ENCODE peak calls at places on chromosomes 1 and 21, in nine cellular contexts. One of them, this sample, is unnamed.

GRCh38 chr21:35506352-35506751 is 457.2 kb upstream of the RUNX1 start:
- DNase-seq in midbrain: no peak
- DNase-seq in RCC 7860: no peak
- DNase-seq in EL: no peak
- DNase-seq in T-cell: no peak
- DNase-seq in activated naive CD8-positive, alpha-beta T cell treated with anti-CD3 and anti-CD28 coated beads, Interleukin-2, amount 50 U/mL, for 24 hours: no peak
- DNase-seq in caudate nucleus: no peak
- DNase-seq in epithelial cell of esophagus: no peak
- DNase-seq in stimulated activated CD8-positive, alpha-beta memory T cell treated with anti-CD3 and anti-CD28 coated beads, Interleukin-15, amount 100 ng/mL, for 24 hours: no peak
- DNase-seq in this sample: no peak

GRCh38 chr1:111704776-111705175 is 34.4 kb downstream of the INKA2 start:
- DNase-seq in EL: no peak
- DNase-seq in caudate nucleus: no peak
- DNase-seq in activated naive CD8-positive, alpha-beta T cell treated with anti-CD3 and anti-CD28 coated beads, Interleukin-2, amount 50 U/mL, for 24 hours: no peak
- DNase-seq in midbrain: no peak
- DNase-seq in epithelial cell of esophagus: peak
- DNase-seq in T-cell: no peak
- DNase-seq in stimulated activated CD8-positive, alpha-beta memory T cell treated with anti-CD3 and anti-CD28 coated beads, Interleukin-15, amount 100 ng/mL, for 24 hours: no peak
- DNase-seq in RCC 7860: no peak
- DNase-seq in this sample: peak

GRCh38 chr1:206704239-206704638 is 19.5 kb downstream of the MAPKAPK2 start:
- DNase-seq in T-cell: no peak
- DNase-seq in caudate nucleus: no peak
- DNase-seq in RCC 7860: no peak
- DNase-seq in epithelial cell of esophagus: no peak
- DNase-seq in midbrain: no peak
- DNase-seq in stimulated activated CD8-positive, alpha-beta memory T cell treated with anti-CD3 and anti-CD28 coated beads, Interleukin-15, amount 100 ng/mL, for 24 hours: no peak
- DNase-seq in activated naive CD8-positive, alpha-beta T cell treated with anti-CD3 and anti-CD28 coated beads, Interleukin-2, amount 50 U/mL, for 24 hours: no peak
- DNase-seq in EL: no peak
- DNase-seq in this sample: no peak

GRCh38 chr1:64887689-64888217 is 78.6 kb downstream of the JAK1 start:
- DNase-seq in midbrain: no peak
- DNase-seq in activated naive CD8-positive, alpha-beta T cell treated with anti-CD3 and anti-CD28 coated beads, Interleukin-2, amount 50 U/mL, for 24 hours: no peak
- DNase-seq in RCC 7860: no peak
- DNase-seq in stimulated activated CD8-positive, alpha-beta memory T cell treated with anti-CD3 and anti-CD28 coated beads, Interleukin-15, amount 100 ng/mL, for 24 hours: no peak
- DNase-seq in caudate nucleus: no peak
- DNase-seq in EL: no peak
- DNase-seq in T-cell: no peak
- DNase-seq in epithelial cell of esophagus: no peak
- DNase-seq in this sample: no peak

GRCh38 chr1:23809751-23810171 is 9.2 kb upstream of the GALE start:
- DNase-seq in stimulated activated CD8-positive, alpha-beta memory T cell treated with anti-CD3 and anti-CD28 coated beads, Interleukin-15, amount 100 ng/mL, for 24 hours: peak
- DNase-seq in T-cell: peak
- DNase-seq in epithelial cell of esophagus: peak
- DNase-seq in midbrain: peak
- DNase-seq in caudate nucleus: peak
- DNase-seq in activated naive CD8-positive, alpha-beta T cell treated with anti-CD3 and anti-CD28 coated beads, Interleukin-2, amount 50 U/mL, for 24 hours: peak
- DNase-seq in EL: peak
- DNase-seq in RCC 7860: peak
- DNase-seq in this sample: peak

GRCh38 chr1:165943198-165943597 is 115.8 kb downstream of the UCK2 start:
- DNase-seq in stimulated activated CD8-positive, alpha-beta memory T cell treated with anti-CD3 and anti-CD28 coated beads, Interleukin-15, amount 100 ng/mL, for 24 hours: no peak
- DNase-seq in EL: no peak
- DNase-seq in midbrain: no peak
- DNase-seq in RCC 7860: no peak
- DNase-seq in caudate nucleus: no peak
- DNase-seq in activated naive CD8-positive, alpha-beta T cell treated with anti-CD3 and anti-CD28 coated beads, Interleukin-2, amount 50 U/mL, for 24 hours: no peak
- DNase-seq in epithelial cell of esophagus: peak
- DNase-seq in T-cell: no peak
- DNase-seq in this sample: peak

GRCh38 chr1:54207287-54207686 is 7.3 kb downstream of the MRPL37 start:
- DNase-seq in caudate nucleus: no peak
- DNase-seq in activated naive CD8-positive, alpha-beta T cell treated with anti-CD3 and anti-CD28 coated beads, Interleukin-2, amount 50 U/mL, for 24 hours: no peak
- DNase-seq in midbrain: no peak
- DNase-seq in RCC 7860: no peak
- DNase-seq in EL: no peak
- DNase-seq in epithelial cell of esophagus: peak
- DNase-seq in T-cell: no peak
- DNase-seq in stimulated activated CD8-positive, alpha-beta memory T cell treated with anti-CD3 and anti-CD28 coated beads, Interleukin-15, amount 100 ng/mL, for 24 hours: no peak
- DNase-seq in this sample: peak

GRCh38 chr1:164562947-164563346 is 4.0 kb downstream of the PBX1 start:
- DNase-seq in caudate nucleus: no peak
- DNase-seq in activated naive CD8-positive, alpha-beta T cell treated with anti-CD3 and anti-CD28 coated beads, Interleukin-2, amount 50 U/mL, for 24 hours: no peak
- DNase-seq in T-cell: no peak
- DNase-seq in EL: no peak
- DNase-seq in midbrain: peak
- DNase-seq in stimulated activated CD8-positive, alpha-beta memory T cell treated with anti-CD3 and anti-CD28 coated beads, Interleukin-15, amount 100 ng/mL, for 24 hours: no peak
- DNase-seq in RCC 7860: no peak
- DNase-seq in epithelial cell of esophagus: no peak
- DNase-seq in this sample: peak

GRCh38 chr1:98264727-98265126 is 343.9 kb upstream of the DPYD start:
- DNase-seq in T-cell: no peak
- DNase-seq in RCC 7860: peak
- DNase-seq in midbrain: no peak
- DNase-seq in activated naive CD8-positive, alpha-beta T cell treated with anti-CD3 and anti-CD28 coated beads, Interleukin-2, amount 50 U/mL, for 24 hours: no peak
- DNase-seq in caudate nucleus: no peak
- DNase-seq in stimulated activated CD8-positive, alpha-beta memory T cell treated with anti-CD3 and anti-CD28 coated beads, Interleukin-15, amount 100 ng/mL, for 24 hours: no peak
- DNase-seq in epithelial cell of esophagus: no peak
- DNase-seq in EL: no peak
- DNase-seq in this sample: no peak

GRCh38 chr1:162230096-162230495 is 146.6 kb downstream of the SPATA46 start:
- DNase-seq in stimulated activated CD8-positive, alpha-beta memory T cell treated with anti-CD3 and anti-CD28 coated beads, Interleukin-15, amount 100 ng/mL, for 24 hours: no peak
- DNase-seq in activated naive CD8-positive, alpha-beta T cell treated with anti-CD3 and anti-CD28 coated beads, Interleukin-2, amount 50 U/mL, for 24 hours: no peak
- DNase-seq in RCC 7860: no peak
- DNase-seq in midbrain: peak
- DNase-seq in epithelial cell of esophagus: peak
- DNase-seq in EL: peak
- DNase-seq in caudate nucleus: peak
- DNase-seq in T-cell: no peak
- DNase-seq in this sample: peak

GRCh38 chr1:230851291-230851691 is 17.0 kb downstream of the C1orf198 start:
- DNase-seq in RCC 7860: no peak
- DNase-seq in EL: peak
- DNase-seq in epithelial cell of esophagus: no peak
- DNase-seq in activated naive CD8-positive, alpha-beta T cell treated with anti-CD3 and anti-CD28 coated beads, Interleukin-2, amount 50 U/mL, for 24 hours: no peak
- DNase-seq in caudate nucleus: no peak
- DNase-seq in stimulated activated CD8-positive, alpha-beta memory T cell treated with anti-CD3 and anti-CD28 coated beads, Interleukin-15, amount 100 ng/mL, for 24 hours: no peak
- DNase-seq in midbrain: no peak
- DNase-seq in T-cell: no peak
- DNase-seq in this sample: no peak

This sample was measured in bronchial epithelial cell.